ENCODE peak calls at places on chromosomes 3 and 15, in four cellular contexts. J is HepG2, A is H1, C is K562. Q is an unnamed sample.

GRCh38 chr3:53243165-53243564 is 12.7 kb downstream of the TKT start:
- DNase-seq in J (no peak), A (no peak), C (no peak), Q (no peak)

GRCh38 chr3:174863488-174863887 is 4.4 kb downstream of the NAALADL2 start:
- DNase-seq in J (no peak), A (no peak), C (no peak), Q (no peak)

GRCh38 chr3:157081681-157082210 is 78.2 kb downstream of the CCNL1 start:
- DNase-seq in J (peak; percentile 68), A (peak; percentile 100), C (peak; percentile 87), Q (no peak)

GRCh38 chr3:87997298-87997697 is 61.5 kb downstream of the CGGBP1 start:
- DNase-seq in J (no peak), A (no peak), C (no peak), Q (peak; percentile 26)

GRCh38 chr15:89196994-89197393 is 24.4 kb downstream of the RLBP1 start:
- DNase-seq in J (peak; percentile 15), A (no peak), C (no peak), Q (no peak)

GRCh38 chr3:102038477-102039142 is 189.3 kb downstream of the NFKBIZ start:
- DNase-seq in J (no peak), A (no peak), C (no peak), Q (peak; percentile 94)

GRCh38 chr15:59996498-59997041 is 7.5 kb upstream of the FOXB1 start:
- DNase-seq in J (peak; percentile 14), A (peak; percentile 73), C (no peak), Q (no peak)

GRCh38 chr15:90994059-90994416 is 297 bp downstream of the PRC1 start:
- DNase-seq in J (no peak), A (no peak), C (peak; percentile 72), Q (no peak)

GRCh38 chr3:120348065-120348980 is 831 bp downstream of the LRRC58 start:
- DNase-seq in J (peak; percentile 6), A (no peak), C (peak; percentile 29), Q (no peak)

GRCh38 chr3:9231006-9231405 is 18.4 kb downstream of the SRGAP3 start:
- DNase-seq in J (no peak), A (no peak), C (no peak), Q (no peak)

GRCh38 chr15:62895905-62896316 is 146.6 kb upstream of the TPM1 start:
- DNase-seq in J (peak; percentile 62), A (no peak), C (no peak), Q (no peak)

GRCh38 chr3:157116017-157116416 is 43.9 kb downstream of the CCNL1 start:
- DNase-seq in J (no peak), A (no peak), C (no peak), Q (no peak)

GRCh38 chr3:151009430-151009829 is 36.9 kb upstream of the CLRN1 start:
- DNase-seq in J (no peak), A (no peak), C (no peak), Q (no peak)

GRCh38 chr3:151009981-151010380 is 37.5 kb upstream of the CLRN1 start:
- DNase-seq in J (no peak), A (no peak), C (no peak), Q (no peak)

GRCh38 chr3:151012753-151013152 is 40.2 kb upstream of the CLRN1 start:
- DNase-seq in J (no peak), A (no peak), C (no peak), Q (no peak)

GRCh38 chr3:151008699-151009098 is 36.2 kb upstream of the CLRN1 start:
- DNase-seq in J (no peak), A (no peak), C (no peak), Q (no peak)

GRCh38 chr3:151011427-151011826 is 38.9 kb upstream of the CLRN1 start:
- DNase-seq in J (no peak), A (no peak), C (no peak), Q (no peak)
- TF ChIP-seq BRCA1 in J (no peak), A (no peak), C (no peak), Q (no peak)

GRCh38 chr3:104764499-104764898 is 602.2 kb upstream of the ALCAM start:
- DNase-seq in J (no peak), A (no peak), C (no peak), Q (no peak)

GRCh38 chr3:104768886-104769285 is 597.8 kb upstream of the ALCAM start:
- DNase-seq in J (no peak), A (no peak), C (no peak), Q (no peak)

DNA sequence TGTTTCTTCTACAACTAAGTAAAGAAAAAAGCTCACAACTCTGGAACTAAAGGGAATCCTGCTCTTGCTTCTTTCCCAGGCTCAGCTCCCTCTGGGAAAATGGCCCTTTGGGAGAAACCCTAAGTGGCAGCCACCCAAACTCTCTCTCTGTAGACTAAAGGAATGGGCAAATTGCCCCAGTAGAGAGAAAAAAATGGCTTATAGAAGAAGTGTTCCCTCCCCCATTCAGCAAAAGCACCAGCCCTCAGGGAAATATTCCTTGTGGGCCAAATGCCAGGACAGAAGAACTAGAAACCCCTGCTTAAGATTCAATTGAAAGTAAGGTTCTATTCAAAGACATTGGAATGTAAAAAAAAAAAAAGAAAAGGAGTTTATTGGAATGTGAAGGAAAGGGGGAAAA is 603.7 kb upstream of the ALCAM start:
- DNase-seq in J (no peak), A (no peak), C (no peak), Q (no peak)
- TF ChIP-seq BRCA1 in J (no peak), A (no peak), C (no peak), Q (no peak)

DNA sequence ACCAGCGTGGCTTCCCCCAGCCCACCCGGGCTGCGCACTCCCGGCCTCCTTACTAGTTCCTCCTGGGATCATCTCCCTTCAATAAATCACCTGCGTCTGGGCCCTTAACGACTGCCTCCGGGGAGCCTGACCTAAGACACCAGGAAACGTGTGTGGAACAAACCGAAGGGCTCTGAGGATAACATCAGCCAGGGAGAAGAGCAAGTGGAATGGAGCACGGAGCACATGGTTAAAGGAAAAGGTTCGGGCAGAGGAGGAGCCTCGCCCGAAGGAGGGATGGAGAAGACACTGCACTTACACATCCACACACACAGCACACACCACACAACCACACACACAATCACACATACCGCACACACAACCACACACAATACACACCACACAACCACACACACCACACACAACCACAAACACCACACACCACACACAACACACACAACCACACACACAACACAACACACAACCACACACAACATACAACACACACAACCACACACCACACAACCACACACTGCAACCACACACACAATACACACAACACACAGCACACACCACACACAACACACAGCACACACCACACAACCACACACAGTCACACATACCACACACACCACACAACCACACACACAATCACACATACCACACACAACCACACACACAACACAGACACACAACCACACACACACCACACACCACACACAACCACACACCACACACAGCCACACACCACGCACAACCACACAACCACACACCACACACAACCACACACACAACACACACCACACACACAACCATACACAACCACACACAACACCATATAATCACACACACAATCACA is 24.7 kb downstream of the CPN2 start:
- DNase-seq in J (no peak), A (no peak), C (no peak), Q (no peak)
- TF ChIP-seq BRCA1 in J (no peak), A (no peak), C (no peak), Q (no peak)

DNA sequence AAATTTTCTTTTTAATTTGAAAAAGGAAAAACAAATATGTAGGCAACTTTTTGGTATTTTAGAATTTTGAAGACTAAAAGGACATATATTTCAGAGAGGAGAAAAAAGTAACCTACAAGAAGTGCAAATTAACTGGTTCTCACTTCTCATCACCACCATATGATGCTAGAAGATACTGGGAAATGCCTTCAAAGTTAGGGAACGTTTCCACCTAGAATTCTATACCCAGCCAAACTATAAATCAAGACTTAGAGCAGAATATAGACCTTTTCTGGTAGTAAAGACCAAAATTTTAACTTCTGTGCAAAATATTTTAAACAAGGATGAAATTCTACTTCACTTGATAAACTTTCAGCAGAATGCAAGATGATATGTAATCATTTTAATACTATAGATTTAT is 112.3 kb upstream of the PHLDB2 start:
- DNase-seq in J (no peak), A (no peak), C (no peak), Q (no peak)
- TF ChIP-seq BRCA1 in J (no peak), A (no peak), C (no peak), Q (no peak)

GRCh38 chr15:96424674-96425073 is 94.2 kb downstream of the NR2F2 start:
- DNase-seq in J (no peak), A (no peak), C (no peak), Q (no peak)

GRCh38 chr15:96418146-96418545 is 87.6 kb downstream of the NR2F2 start:
- DNase-seq in J (no peak), A (no peak), C (no peak), Q (no peak)

GRCh38 chr15:96417760-96418130 is 87.2 kb downstream of the NR2F2 start:
- DNase-seq in J (no peak), A (no peak), C (no peak), Q (no peak)

GRCh38 chr15:96422153-96422552 is 91.7 kb downstream of the NR2F2 start:
- DNase-seq in J (no peak), A (no peak), C (peak; percentile 48), Q (no peak)

GRCh38 chr15:96421211-96421610 is 90.7 kb downstream of the NR2F2 start:
- DNase-seq in J (no peak), A (no peak), C (no peak), Q (no peak)
- TF ChIP-seq BRCA1 in J (no peak), A (no peak), C (no peak), Q (no peak)

DNA sequence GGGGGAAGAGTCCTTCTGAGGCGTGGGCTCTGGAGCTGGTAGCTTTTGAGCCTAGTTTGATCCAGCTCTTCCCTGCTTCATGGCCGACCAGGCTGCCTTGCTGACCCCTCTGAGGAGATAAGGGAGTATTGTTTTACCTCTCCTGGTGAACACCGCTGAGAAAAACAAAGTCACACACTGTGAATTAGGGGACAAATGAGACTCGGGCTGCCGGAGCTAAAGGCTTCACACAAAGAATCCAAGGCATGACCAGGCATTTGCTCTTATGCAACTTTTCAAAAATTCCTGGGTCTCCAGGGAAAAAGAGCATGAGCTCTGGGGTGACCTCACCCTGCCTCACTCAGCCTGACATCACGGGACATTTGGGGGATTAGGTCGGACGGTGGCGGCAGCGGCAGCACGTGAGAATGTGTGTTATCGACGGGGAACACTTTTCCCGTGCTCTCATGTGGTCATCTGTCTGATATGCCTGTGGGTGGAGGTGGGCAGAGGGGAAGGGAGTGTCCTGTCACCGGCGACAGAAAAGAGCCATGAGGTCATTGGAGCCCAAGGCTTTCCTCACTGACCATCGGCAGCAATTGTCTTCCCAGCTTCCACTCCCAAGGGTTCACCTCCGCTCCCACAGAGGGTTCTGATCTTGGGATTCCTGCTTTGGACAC is 61.0 kb downstream of the TMEM44 start:
- DNase-seq in J (peak; percentile 90), A (no peak), C (peak; percentile 75), Q (no peak)
- TF ChIP-seq BRCA1 in J (no peak), A (no peak), C (no peak), Q (no peak)

GRCh38 chr15:51904931-51905330 is 66.6 kb downstream of the LEO1 start:
- DNase-seq in J (no peak), A (no peak), C (no peak), Q (no peak)
- TF ChIP-seq BRCA1 in J (no peak), A (no peak), C (no peak), Q (no peak)